ENCODE peak calls at places on chromosomes 1 and 21, in seven cellular contexts. B is HCT116, F is prostate gland, L is H1, W is breast epithelium, C is suprapubic skin, O is stomach. I is an unnamed sample.

GRCh38 chr1:41769068-41769467 is 149.7 kb downstream of the HIVEP3 start:
- DNase-seq in B (no peak), F (no peak), L (no peak), W (no peak), C (no peak), O (no peak), I (no peak)

GRCh38 chr1:196115641-196116040 is 492.6 kb downstream of the KCNT2 start:
- DNase-seq in B (no peak), F (no peak), L (no peak), W (peak), C (peak), O (no peak), I (peak)

GRCh38 chr1:41844255-41844654 is 74.5 kb downstream of the HIVEP3 start:
- DNase-seq in B (no peak), F (no peak), L (no peak), W (no peak), C (no peak), O (no peak), I (no peak)

GRCh38 chr21:35343046-35343816 is 294.1 kb upstream of the RUNX1 start:
- DNase-seq in B (no peak), F (no peak), L (no peak), W (no peak), C (no peak), O (no peak), I (no peak)

GRCh38 chr1:72282271-72282656 is at the start of gene NEGR1:
- DNase-seq in B (no peak), F (peak), L (peak), W (peak), C (peak), O (no peak), I (peak)

GRCh38 chr1:183953031-183953430 is 84.5 kb downstream of the COLGALT2 start:
- DNase-seq in B (no peak), F (peak), L (no peak), W (no peak), C (no peak), O (no peak), I (no peak)

GRCh38 chr1:46041974-46042373 is 90.5 kb downstream of the PIK3R3 start:
- DNase-seq in B (no peak), F (no peak), L (no peak), W (no peak), C (no peak), O (no peak), I (no peak)

GRCh38 chr1:1116701-1117468 is 996 bp upstream of the C1orf159 start:
- DNase-seq in B (no peak), F (no peak), L (no peak), W (no peak), C (peak), O (no peak), I (no peak)

GRCh38 chr21:38308010-38308784 is 51.4 kb downstream of the KCNJ15 start:
- DNase-seq in B (no peak), F (no peak), L (no peak), W (no peak), C (peak), O (no peak), I (no peak)

GRCh38 chr21:38306833-38307232 is 50.0 kb downstream of the KCNJ15 start:
- DNase-seq in B (no peak), F (no peak), L (no peak), W (no peak), C (no peak), O (no peak), I (no peak)

GRCh38 chr21:38310619-38311018 is 53.8 kb downstream of the KCNJ15 start:
- DNase-seq in B (no peak), F (no peak), L (no peak), W (no peak), C (no peak), O (no peak), I (no peak)

GRCh38 chr21:38311091-38311490 is 54.3 kb downstream of the KCNJ15 start:
- DNase-seq in B (no peak), F (no peak), L (no peak), W (no peak), C (no peak), O (no peak), I (no peak)

GRCh38 chr21:38308785-38309119 is 52.0 kb downstream of the KCNJ15 start:
- DNase-seq in B (no peak), F (no peak), L (no peak), W (no peak), C (no peak), O (no peak), I (no peak)
- TF ChIP-seq CTCF in B (no peak), F (no peak), L (no peak), W (no peak), C (no peak), O (no peak), I (no peak)

DNA sequence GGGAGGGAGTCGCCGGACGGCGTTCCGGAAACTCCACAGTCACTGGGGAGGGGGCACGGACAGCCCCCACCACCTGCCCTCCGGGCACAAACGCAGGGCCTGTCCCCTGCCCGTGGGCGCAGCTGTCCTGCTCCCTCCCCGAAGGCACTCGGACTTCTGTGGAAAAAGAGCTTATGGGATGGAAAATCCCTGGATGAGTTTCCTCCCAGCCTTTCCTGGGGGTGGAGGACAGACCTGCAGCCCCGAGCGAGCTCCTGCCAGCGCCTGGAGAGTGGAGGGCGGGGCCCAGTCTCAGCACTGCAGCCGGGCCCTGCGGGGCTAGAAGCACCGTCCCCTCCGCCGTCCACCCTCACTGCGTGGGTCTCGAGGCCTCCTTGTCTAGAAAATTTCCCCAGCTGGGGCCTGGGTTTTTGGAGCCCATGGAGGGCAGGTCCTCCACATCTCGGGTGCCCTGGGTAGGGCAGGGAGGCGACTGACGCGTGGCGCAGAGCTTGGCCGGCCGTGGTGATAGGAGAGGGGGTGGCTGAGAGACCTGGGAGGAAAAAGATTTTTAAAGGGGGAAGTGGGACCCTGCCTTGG is 6.5 kb upstream of the COL6A1 start:
- DNase-seq in B (peak), F (no peak), L (peak), W (no peak), C (peak), O (peak), I (no peak)
- TF ChIP-seq POLR2AphosphoS5 in B (no peak), F (peak), L (no peak), W (no peak), C (peak), O (no peak), I (no peak)

DNA sequence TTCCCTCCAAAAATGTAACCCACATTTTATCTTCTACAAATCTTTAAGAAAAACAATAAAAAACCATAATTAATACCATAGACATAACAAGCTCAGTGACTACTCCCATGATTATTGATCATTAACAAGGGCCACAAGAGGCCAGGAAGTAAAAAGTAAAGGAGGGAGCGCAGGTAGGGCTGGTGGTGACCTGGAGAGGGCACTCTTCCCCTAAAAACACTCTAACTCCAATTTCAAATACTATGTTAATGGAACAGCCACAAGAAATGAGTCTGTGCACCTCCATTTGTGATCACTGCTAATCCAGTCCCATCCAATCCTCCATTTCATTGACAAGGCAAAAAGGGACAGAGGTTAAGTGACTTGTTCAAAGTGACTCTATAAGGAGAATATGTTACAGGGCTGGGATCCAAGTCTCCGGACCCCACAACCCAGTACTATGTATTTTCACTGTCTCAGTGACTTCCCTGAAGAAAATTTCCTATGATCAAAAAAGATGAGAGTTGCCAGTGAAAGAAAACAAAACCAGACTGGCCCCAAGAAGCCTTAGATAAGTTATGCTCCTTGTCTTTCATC is 41.2 kb upstream of the CFAP298 start:
- DNase-seq in B (peak), F (no peak), L (no peak), W (no peak), C (no peak), O (no peak), I (no peak)
- TF ChIP-seq CTCF in B (peak), F (peak), L (peak), W (no peak), C (peak), O (peak), I (peak)

GRCh38 chr1:219575563-219575962 is 37.3 kb downstream of the ZC3H11B start:
- DNase-seq in B (no peak), F (no peak), L (no peak), W (no peak), C (no peak), O (no peak), I (no peak)
- TF ChIP-seq POLR2AphosphoS5 in B (no peak), F (no peak), L (no peak), W (no peak), C (no peak), O (no peak), I (no peak)

I was measured in upper lobe of left lung.